ENCODE peak calls at places on chromosome 3, in four cellular contexts. One of them, this sample, is unnamed.

GRCh38 chr3:151135548-151136337 is 50.3 kb downstream of the MED12L start:
- DNase-seq in HepG2: no peak
- DNase-seq in sigmoid colon: no peak
- DNase-seq in A549: no peak
- DNase-seq in this sample: no peak

GRCh38 chr3:169660709-169661566 is 2.6 kb downstream of the MECOM start:
- DNase-seq in HepG2: no peak
- DNase-seq in sigmoid colon: no peak
- DNase-seq in A549: no peak
- DNase-seq in this sample: no peak

GRCh38 chr3:154872089-154872488 is 208.0 kb upstream of the MME start:
- DNase-seq in A549: no peak
- DNase-seq in HepG2: no peak
- DNase-seq in sigmoid colon: no peak
- DNase-seq in this sample: no peak

GRCh38 chr3:146277953-146278631 is 27.2 kb upstream of the PLSCR4 start:
- DNase-seq in A549: no peak
- DNase-seq in HepG2: peak; percentile 4
- DNase-seq in sigmoid colon: no peak
- DNase-seq in this sample: no peak

GRCh38 chr3:151093905-151094304 is 8.4 kb downstream of the MED12L start:
- DNase-seq in HepG2: no peak
- DNase-seq in A549: no peak
- DNase-seq in sigmoid colon: no peak
- DNase-seq in this sample: no peak

GRCh38 chr3:72820405-72820804 is 27.8 kb downstream of the SHQ1 start:
- DNase-seq in sigmoid colon: no peak
- DNase-seq in HepG2: no peak
- DNase-seq in A549: no peak
- DNase-seq in this sample: peak; percentile 31

GRCh38 chr3:14885307-14885706 is 62.1 kb upstream of the NR2C2 start:
- DNase-seq in A549: no peak
- DNase-seq in sigmoid colon: no peak
- DNase-seq in HepG2: no peak
- DNase-seq in this sample: no peak

GRCh38 chr3:64342940-64343691 is 117.8 kb upstream of the PRICKLE2 start:
- DNase-seq in sigmoid colon: no peak
- DNase-seq in A549: peak; percentile 15
- DNase-seq in HepG2: peak; percentile 13
- DNase-seq in this sample: no peak

GRCh38 chr3:138188013-138188352 is 882 bp downstream of the ARMC8 start:
- DNase-seq in sigmoid colon: peak; percentile 66
- DNase-seq in A549: peak; percentile 24
- DNase-seq in HepG2: no peak
- DNase-seq in this sample: no peak

GRCh38 chr3:172709776-172710708 is 825 bp downstream of the NCEH1 start:
- DNase-seq in HepG2: no peak
- DNase-seq in sigmoid colon: peak; percentile 83
- DNase-seq in A549: no peak
- DNase-seq in this sample: peak; percentile 41

GRCh38 chr3:104388624-104389023 is 978.1 kb upstream of the ALCAM start:
- DNase-seq in HepG2: no peak
- DNase-seq in A549: no peak
- DNase-seq in sigmoid colon: no peak
- DNase-seq in this sample: no peak

GRCh38 chr3:59766165-59766872 is 716.5 kb upstream of the CFAP20DC start:
- DNase-seq in A549: no peak
- DNase-seq in sigmoid colon: no peak
- DNase-seq in HepG2: no peak
- DNase-seq in this sample: no peak

GRCh38 chr3:124962403-124962940 is 27.9 kb upstream of the MUC13 start:
- DNase-seq in sigmoid colon: no peak
- DNase-seq in A549: no peak
- DNase-seq in HepG2: no peak
- DNase-seq in this sample: no peak

GRCh38 chr3:178022599-178022998 is 513.6 kb upstream of the KCNMB2 start:
- DNase-seq in sigmoid colon: no peak
- DNase-seq in A549: no peak
- DNase-seq in HepG2: no peak
- DNase-seq in this sample: no peak

GRCh38 chr3:53195602-53196574 is 34.9 kb downstream of the PRKCD start:
- DNase-seq in sigmoid colon: no peak
- DNase-seq in HepG2: no peak
- DNase-seq in A549: peak; percentile 46
- DNase-seq in this sample: peak; percentile 59

GRCh38 chr3:57112206-57112605 is 51.7 kb downstream of the SPATA12 start:
- DNase-seq in HepG2: peak; percentile 13
- DNase-seq in sigmoid colon: no peak
- DNase-seq in A549: peak; percentile 15
- DNase-seq in this sample: no peak

GRCh38 chr3:12503126-12503952 is 19.1 kb downstream of the TSEN2 start:
- DNase-seq in sigmoid colon: no peak
- DNase-seq in A549: no peak
- DNase-seq in HepG2: no peak
- DNase-seq in this sample: no peak

GRCh38 chr3:164879201-164879600 is 199.1 kb downstream of the SI start:
- DNase-seq in HepG2: no peak
- DNase-seq in A549: no peak
- DNase-seq in sigmoid colon: no peak
- DNase-seq in this sample: no peak

GRCh38 chr3:49461443-49462171 is 8.5 kb upstream of the DAG1 start:
- DNase-seq in HepG2: no peak
- DNase-seq in sigmoid colon: no peak
- DNase-seq in A549: no peak
- DNase-seq in this sample: no peak

GRCh38 chr3:45321607-45322391 is 66.6 kb upstream of the LARS2 start:
- DNase-seq in A549: no peak
- DNase-seq in HepG2: no peak
- DNase-seq in sigmoid colon: no peak
- DNase-seq in this sample: no peak

GRCh38 chr3:107689355-107689754 is 166.6 kb downstream of the BBX start:
- DNase-seq in sigmoid colon: no peak
- DNase-seq in HepG2: peak; percentile 73
- DNase-seq in A549: no peak
- DNase-seq in this sample: no peak

GRCh38 chr3:34869696-34870095 is 769.6 kb upstream of the ARPP21 start:
- DNase-seq in A549: no peak
- DNase-seq in sigmoid colon: no peak
- DNase-seq in HepG2: no peak
- DNase-seq in this sample: no peak

GRCh38 chr3:152328841-152329240 is 60.1 kb downstream of the MBNL1 start:
- DNase-seq in sigmoid colon: no peak
- DNase-seq in A549: peak; percentile 54
- DNase-seq in HepG2: peak; percentile 78
- DNase-seq in this sample: no peak

GRCh38 chr3:32293908-32294307 is 55.4 kb downstream of the CMTM8 start:
- DNase-seq in HepG2: no peak
- DNase-seq in A549: no peak
- DNase-seq in sigmoid colon: no peak
- DNase-seq in this sample: no peak

GRCh38 chr3:133181364-133182254 is 143.4 kb downstream of the TMEM108 start:
- DNase-seq in sigmoid colon: no peak
- DNase-seq in HepG2: no peak
- DNase-seq in A549: no peak
- DNase-seq in this sample: no peak
- TF ChIP-seq EP300 in sigmoid colon: no peak
- TF ChIP-seq EP300 in HepG2: no peak
- TF ChIP-seq EP300 in A549: no peak
- TF ChIP-seq EP300 in this sample: no peak

GRCh38 chr3:179336345-179336929 is 11.1 kb upstream of the MFN1 start:
- DNase-seq in HepG2: no peak
- DNase-seq in A549: no peak
- DNase-seq in sigmoid colon: no peak
- DNase-seq in this sample: no peak
- H3K4me3 ChIP-seq in HepG2: no peak overlapping the region
- H3K4me3 ChIP-seq in A549: no peak overlapping the region
- H3K4me3 ChIP-seq in sigmoid colon: no peak overlapping the region
- H3K4me3 ChIP-seq in this sample: no peak overlapping the region

DNA sequence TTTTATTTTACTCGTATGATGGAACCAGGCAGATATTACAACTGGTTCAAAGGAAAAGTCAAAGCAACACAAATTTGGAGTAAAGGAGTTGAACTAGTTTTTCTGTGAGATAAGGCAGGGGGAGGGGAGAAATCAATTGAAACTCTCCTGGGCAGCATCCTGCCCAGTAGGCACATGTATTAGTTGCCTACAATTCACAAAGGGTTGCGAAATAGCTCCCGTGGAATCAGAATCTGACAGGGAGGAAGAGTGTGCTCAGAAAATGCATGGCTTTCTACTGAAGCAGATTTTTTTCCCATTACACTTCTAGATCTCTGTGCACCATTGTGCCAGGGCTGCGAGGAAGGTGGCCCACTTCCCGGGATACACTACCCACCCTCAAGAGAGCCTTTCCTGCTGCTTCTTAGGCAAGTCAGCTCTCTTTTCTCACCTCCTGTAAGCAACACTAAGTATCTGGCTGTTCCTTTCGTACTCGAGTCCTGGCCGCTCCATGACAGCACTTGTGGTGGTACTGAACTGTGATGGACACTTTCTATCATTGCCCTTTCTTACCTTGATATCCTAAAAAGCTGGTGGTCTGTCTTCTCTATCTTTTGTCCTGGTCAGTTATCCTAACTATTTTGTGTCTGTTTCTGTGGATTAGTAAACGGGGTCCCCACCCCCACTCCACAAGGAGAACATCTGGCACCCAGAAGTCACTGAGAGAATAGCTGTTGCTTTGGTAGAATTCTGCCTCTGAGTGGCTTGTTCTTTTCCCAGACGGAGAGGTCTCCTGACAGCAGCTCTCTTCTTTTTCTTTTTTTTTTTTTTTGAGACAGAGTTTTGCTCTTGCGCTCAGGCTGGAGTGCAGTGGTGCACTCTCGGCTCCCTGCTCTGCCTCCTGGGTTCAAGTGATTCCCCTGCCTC is 74.8 kb downstream of the RPL39L start:
- DNase-seq in A549: no peak
- DNase-seq in HepG2: peak; percentile 65
- DNase-seq in sigmoid colon: no peak
- DNase-seq in this sample: no peak
- TF ChIP-seq POLR2A in A549: no peak
- TF ChIP-seq POLR2A in HepG2: no peak
- TF ChIP-seq POLR2A in sigmoid colon: no peak
- TF ChIP-seq POLR2A in this sample: no peak

GRCh38 chr3:16545413-16546185 is 32.1 kb upstream of the RFTN1 start:
- DNase-seq in A549: no peak
- DNase-seq in HepG2: no peak
- DNase-seq in sigmoid colon: no peak
- DNase-seq in this sample: no peak
- TF ChIP-seq EP300 in A549: no peak
- TF ChIP-seq EP300 in HepG2: no peak
- TF ChIP-seq EP300 in sigmoid colon: no peak
- TF ChIP-seq EP300 in this sample: no peak

GRCh38 chr3:137013955-137014688 is 56.3 kb downstream of the IL20RB start:
- DNase-seq in A549: peak; percentile 77
- DNase-seq in HepG2: peak; percentile 82
- DNase-seq in sigmoid colon: peak; percentile 95
- DNase-seq in this sample: peak; percentile 94
- H3K4me3 ChIP-seq in A549: peak overlapping the region; percentile 28
- H3K4me3 ChIP-seq in HepG2: peak overlapping the region; percentile 54
- H3K4me3 ChIP-seq in sigmoid colon: peak overlapping the region; percentile 56
- H3K4me3 ChIP-seq in this sample: peak overlapping the region; percentile 44

GRCh38 chr3:19077388-19077787 is 70.9 kb upstream of the KCNH8 start:
- DNase-seq in sigmoid colon: no peak
- DNase-seq in HepG2: no peak
- DNase-seq in A549: no peak
- DNase-seq in this sample: no peak

GRCh38 chr3:19074257-19074938 is 73.9 kb upstream of the KCNH8 start:
- DNase-seq in A549: no peak
- DNase-seq in sigmoid colon: no peak
- DNase-seq in HepG2: no peak
- DNase-seq in this sample: no peak

GRCh38 chr3:19073341-19074105 is 74.8 kb upstream of the KCNH8 start:
- DNase-seq in HepG2: no peak
- DNase-seq in sigmoid colon: no peak
- DNase-seq in A549: no peak
- DNase-seq in this sample: no peak

GRCh38 chr3:19070325-19070724 is 78.0 kb upstream of the KCNH8 start:
- DNase-seq in HepG2: no peak
- DNase-seq in A549: no peak
- DNase-seq in sigmoid colon: no peak
- DNase-seq in this sample: no peak

GRCh38 chr3:19075037-19075436 is 73.3 kb upstream of the KCNH8 start:
- DNase-seq in HepG2: no peak
- DNase-seq in A549: no peak
- DNase-seq in sigmoid colon: no peak
- DNase-seq in this sample: no peak
- TF ChIP-seq POLR2A in HepG2: no peak
- TF ChIP-seq POLR2A in A549: no peak
- TF ChIP-seq POLR2A in sigmoid colon: no peak
- TF ChIP-seq POLR2A in this sample: no peak

This sample was measured in transverse colon.